ENCODE peak calls at places on chromosomes 11 and 22, in four cellular contexts. Z, X, L and Y are unnamed samples.

GRCh38 chr11:90250970-90251369 is 28.1 kb upstream of the CHORDC1 start:
- DNase-seq in Z (no peak), X (no peak), L (no peak), Y (no peak)

GRCh38 chr11:12813371-12814225 is 139.4 kb downstream of the TEAD1 start:
- DNase-seq in Z (no peak), X (peak; percentile 89), L (peak; percentile 75), Y (no peak)

GRCh38 chr22:27220349-27220748 is 563.0 kb downstream of the MIAT start:
- DNase-seq in L (peak; percentile 18), X (peak; percentile 84), Z (no peak), Y (no peak)

GRCh38 chr22:25545117-25545516 is 19.4 kb upstream of the GRK3 start:
- DNase-seq in X (no peak), L (no peak), Z (no peak), Y (no peak)

GRCh38 chr22:32378703-32379272 is 21.1 kb downstream of the RFPL3 start:
- DNase-seq in Z (no peak), L (peak; percentile 72), X (peak; percentile 40), Y (peak; percentile 80)

GRCh38 chr11:130159657-130160459 is at the start of gene ST14:
- DNase-seq in Z (peak; percentile 54), X (no peak), L (peak; percentile 79), Y (peak; percentile 33)

GRCh38 chr11:59429924-59430516 is 3.8 kb upstream of the OR5A2 start:
- DNase-seq in Z (no peak), L (peak; percentile 73), X (peak; percentile 58), Y (peak; percentile 64)

GRCh38 chr11:43735931-43736330 is 55.4 kb downstream of the HSD17B12 start:
- DNase-seq in L (no peak), Z (no peak), X (peak; percentile 77), Y (no peak)

GRCh38 chr11:112345166-112345565 is 84.5 kb upstream of the PLET1 start:
- DNase-seq in X (no peak), L (no peak), Z (no peak), Y (no peak)

GRCh38 chr11:12117200-12117995 is 7.0 kb downstream of the MICAL2 start:
- DNase-seq in Z (no peak), X (peak; percentile 45), L (no peak), Y (no peak)

GRCh38 chr11:83957038-83957900 is 671.1 kb upstream of the CCDC90B start:
- DNase-seq in Z (no peak), L (no peak), X (no peak), Y (no peak)

GRCh38 chr11:39541945-39542351 is 1917.5 kb downstream of the LRRC4C start:
- DNase-seq in L (peak; percentile 51), Z (no peak), X (no peak), Y (peak; percentile 37)

GRCh38 chr11:80462211-80462610 is 1021.4 kb upstream of the TENM4 start:
- DNase-seq in Z (no peak), L (peak; percentile 63), X (peak; percentile 1), Y (no peak)

GRCh38 chr22:49413551-49413950 is 414.1 kb downstream of the BRD1 start:
- DNase-seq in L (no peak), Z (no peak), X (no peak), Y (no peak)

GRCh38 chr11:65779669-65779918 is 1.2 kb downstream of the AP5B1 start:
- DNase-seq in X (no peak), L (no peak), Z (no peak), Y (no peak)

GRCh38 chr22:47167056-47167455 is 404.6 kb downstream of the TBC1D22A start:
- DNase-seq in X (no peak), L (no peak), Z (no peak), Y (no peak)

GRCh38 chr11:71188073-71188472 is 64.3 kb downstream of the SHANK2 start:
- DNase-seq in L (no peak), Z (no peak), X (no peak), Y (no peak)

GRCh38 chr11:115317428-115318185 is 186.6 kb downstream of the CADM1 start:
- DNase-seq in L (no peak), Z (no peak), X (no peak), Y (no peak)

GRCh38 chr11:47991266-47991830 is 11.0 kb downstream of the PTPRJ start:
- DNase-seq in L (no peak), Z (no peak), X (no peak), Y (no peak)

GRCh38 chr11:124123587-124123986 is 8.3 kb downstream of the VWA5A start:
- DNase-seq in L (no peak), Z (no peak), X (no peak), Y (no peak)

GRCh38 chr22:26890870-26891269 is 233.5 kb downstream of the MIAT start:
- DNase-seq in Z (no peak), X (no peak), L (no peak), Y (no peak)

GRCh38 chr11:62788991-62789390 is 1.8 kb downstream of the TMEM179B start:
- DNase-seq in L (no peak), Z (no peak), X (no peak), Y (no peak)

GRCh38 chr11:103947566-103947919 is 88.9 kb upstream of the DDI1 start:
- DNase-seq in X (peak; percentile 88), Z (no peak), L (peak; percentile 66), Y (no peak)

GRCh38 chr11:17188675-17189074 is 19.1 kb downstream of the PIK3C2A start:
- DNase-seq in L (no peak), Z (no peak), X (no peak), Y (no peak)

GRCh38 chr22:30565341-30565740 is 9.1 kb downstream of the GAL3ST1 start:
- DNase-seq in X (peak; percentile 23), Z (no peak), L (no peak), Y (no peak)

GRCh38 chr11:71139516-71140205 is 112.7 kb downstream of the SHANK2 start:
- DNase-seq in X (peak; percentile 21), L (no peak), Z (no peak), Y (no peak)

GRCh38 chr11:120512727-120513435 is 1.3 kb downstream of the GRIK4 start:
- DNase-seq in X (no peak), Z (peak; percentile 35), L (no peak), Y (no peak)

GRCh38 chr11:131868769-131869482 is 498.5 kb downstream of the NTM start:
- DNase-seq in Z (no peak), L (no peak), X (no peak), Y (no peak)

GRCh38 chr11:8959546-8960166 is 4.6 kb downstream of the TMEM9B start:
- DNase-seq in L (peak; percentile 87), X (peak; percentile 88), Z (no peak), Y (peak; percentile 40)

GRCh38 chr11:57798905-57799559 is 37.4 kb downstream of the CTNND1 start:
- DNase-seq in Z (no peak), L (peak; percentile 87), X (peak; percentile 87), Y (no peak)

GRCh38 chr22:25360411-25360810 is 141.0 kb downstream of the CRYBB2 start:
- DNase-seq in L (no peak), Z (no peak), X (no peak), Y (no peak)

GRCh38 chr11:35549787-35550186 is 24.4 kb upstream of the PAMR1 start:
- DNase-seq in X (peak; percentile 97), Z (no peak), L (peak; percentile 64), Y (no peak)

GRCh38 chr11:112748713-112749481 is 212.3 kb upstream of the NCAM1 start:
- DNase-seq in L (no peak), X (no peak), Z (no peak), Y (no peak)

GRCh38 chr11:12139144-12139881 is 28.9 kb downstream of the MICAL2 start:
- DNase-seq in L (peak; percentile 77), X (peak; percentile 97), Z (no peak), Y (no peak)

GRCh38 chr11:100557830-100558611 is 129.1 kb upstream of the ARHGAP42 start:
- DNase-seq in L (peak; percentile 49), X (peak; percentile 62), Z (no peak), Y (no peak)

GRCh38 chr11:32288276-32288675 is 147.1 kb downstream of the WT1 start:
- DNase-seq in L (no peak), Z (no peak), X (no peak), Y (no peak)
- TF ChIP-seq CTCF in L (no peak), Z (no peak), X (no peak), Y (no peak)

GRCh38 chr11:69102161-69102695 is 53.5 kb downstream of the TPCN2 start:
- DNase-seq in L (no peak), X (no peak), Z (no peak), Y (no peak)

GRCh38 chr11:69101100-69101791 is 52.5 kb downstream of the TPCN2 start:
- DNase-seq in X (peak; percentile 68), Z (peak; percentile 88), L (peak; percentile 94), Y (peak; percentile 85)

GRCh38 chr11:69101792-69102152 is 53.0 kb downstream of the TPCN2 start:
- DNase-seq in X (no peak), L (no peak), Z (no peak), Y (no peak)

GRCh38 chr11:69104212-69104855 is 51.4 kb upstream of the SMIM38 start:
- DNase-seq in L (no peak), X (no peak), Z (no peak), Y (no peak)

GRCh38 chr11:69102732-69103615 is 52.8 kb upstream of the SMIM38 start:
- DNase-seq in Z (no peak), L (no peak), X (peak; percentile 10), Y (no peak)
- TF ChIP-seq CTCF in Z (peak; percentile 15), L (no peak), X (peak; percentile 15), Y (no peak)

GRCh38 chr22:37253164-37253660 is 9.1 kb upstream of the RAC2 start:
- DNase-seq in Z (no peak), L (no peak), X (no peak), Y (no peak)
- TF ChIP-seq CTCF in Z (no peak), L (no peak), X (peak; percentile 5), Y (no peak)

DNA sequence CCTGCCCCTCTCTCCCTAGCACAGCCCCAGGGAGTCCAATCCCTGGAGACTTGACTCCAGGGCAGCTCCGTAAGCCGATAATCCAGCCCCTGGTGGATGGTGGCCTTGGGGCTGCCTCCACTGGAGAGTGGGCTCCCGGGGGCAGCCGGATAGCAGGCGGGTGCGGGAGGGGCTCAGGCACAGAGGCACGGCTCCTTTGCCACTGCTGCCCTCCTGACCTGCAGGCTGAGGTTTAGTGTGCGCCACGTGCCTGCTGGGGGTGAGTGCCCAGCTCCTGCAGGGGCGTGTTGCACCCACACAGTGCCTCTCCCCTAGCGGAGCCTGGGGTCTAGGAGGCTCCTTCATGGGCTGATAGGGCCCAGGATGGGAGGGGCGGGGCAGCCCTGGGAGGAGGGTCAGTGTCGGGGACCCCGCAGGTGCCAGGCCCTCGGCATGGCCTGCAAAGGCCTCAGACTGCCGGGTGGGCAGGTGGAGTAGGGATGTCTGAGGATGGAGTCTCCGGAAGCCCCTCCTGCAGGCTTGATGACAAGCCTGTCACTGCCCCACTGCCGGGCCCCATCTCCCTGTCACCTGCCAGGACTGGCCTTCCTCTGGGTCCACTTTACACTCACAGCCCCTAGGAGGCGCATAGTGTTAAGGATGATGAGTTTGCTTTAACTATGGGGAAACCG is 5.6 kb downstream of the DUSP8 start:
- DNase-seq in L (no peak), X (no peak), Z (no peak), Y (peak; percentile 5)
- TF ChIP-seq CTCF in L (no peak), X (no peak), Z (no peak), Y (no peak)

GRCh38 chr22:23827351-23827995 is 11.3 kb downstream of the DERL3 start:
- DNase-seq in Z (no peak), X (no peak), L (no peak), Y (no peak)
- TF ChIP-seq CTCF in Z (no peak), X (no peak), L (no peak), Y (no peak)

GRCh38 chr22:28375761-28376534 is 303.7 kb downstream of the TTC28 start:
- DNase-seq in L (peak; percentile 2), Z (no peak), X (peak; percentile 47), Y (no peak)
- TF ChIP-seq CTCF in L (no peak), Z (no peak), X (no peak), Y (no peak)